ENCODE peak calls at places on chromosomes 6 and 20, in seven cellular contexts. D is left ventricle myocardium inferior, U is WERI-Rb-1, C is cardiac muscle cell, T is Peyer's patch, Q is mammary epithelial cell, A is ovary. Z is an unnamed sample.

GRCh38 chr6:11740875-11741274 is 37.7 kb downstream of the ADTRP start:
- DNase-seq in D (no peak), U (no peak), C (no peak), T (no peak), Q (no peak), A (no peak), Z (no peak)

GRCh38 chr6:26305097-26305841 is 59.7 kb upstream of the BTN3A2 start:
- DNase-seq in D (no peak), U (no peak), C (peak; percentile 46), T (peak; percentile 56), Q (peak; percentile 80), A (peak; percentile 77), Z (no peak)

GRCh38 chr6:28506807-28507475 is 8.7 kb downstream of the GPX6 start:
- DNase-seq in D (no peak), U (no peak), C (no peak), T (no peak), Q (no peak), A (no peak), Z (no peak)

GRCh38 chr20:8346898-8347297 is 214.8 kb downstream of the PLCB1 start:
- DNase-seq in D (no peak), U (no peak), C (no peak), T (no peak), Q (no peak), A (no peak), Z (no peak)

GRCh38 chr20:25287631-25288290 is 39.9 kb downstream of the PYGB start:
- DNase-seq in D (peak; percentile 6), U (no peak), C (no peak), T (no peak), Q (no peak), A (no peak), Z (no peak)

GRCh38 chr6:1313755-1314503 is 2.0 kb downstream of the FOXQ1 start:
- DNase-seq in D (no peak), U (peak; percentile 76), C (peak; percentile 56), T (no peak), Q (no peak), A (no peak), Z (no peak)

GRCh38 chr20:57309544-57310115 is 20.0 kb upstream of the SPO11 start:
- DNase-seq in D (no peak), U (no peak), C (no peak), T (no peak), Q (no peak), A (no peak), Z (no peak)

GRCh38 chr6:40755046-40755681 is 168.0 kb upstream of the LRFN2 start:
- DNase-seq in D (no peak), U (peak; percentile 93), C (peak; percentile 33), T (no peak), Q (no peak), A (no peak), Z (no peak)

GRCh38 chr6:135506270-135506997 is 8.9 kb upstream of the AHI1 start:
- DNase-seq in D (no peak), U (peak; percentile 13), C (peak; percentile 51), T (no peak), Q (peak; percentile 8), A (no peak), Z (no peak)

GRCh38 chr6:44074383-44075136 is 52.7 kb downstream of the MRPL14 start:
- DNase-seq in D (peak; percentile 84), U (peak; percentile 83), C (peak; percentile 89), T (peak; percentile 60), Q (peak; percentile 83), A (peak; percentile 60), Z (no peak)

GRCh38 chr6:111642463-111643158 is 36.9 kb upstream of the TRAF3IP2 start:
- DNase-seq in D (peak; percentile 65), U (peak; percentile 78), C (peak; percentile 81), T (no peak), Q (peak; percentile 65), A (no peak), Z (no peak)

GRCh38 chr6:64121166-64121565 is 485.6 kb downstream of the PHF3 start:
- DNase-seq in D (no peak), U (no peak), C (no peak), T (no peak), Q (no peak), A (no peak), Z (no peak)

GRCh38 chr20:53857723-53858236 is 212.6 kb downstream of the BCAS1 start:
- DNase-seq in D (no peak), U (peak; percentile 18), C (peak; percentile 39), T (no peak), Q (no peak), A (no peak), Z (no peak)
- H3K27ac ChIP-seq in D (peak overlapping the region; percentile 21), U (no peak overlapping the region), C (peak overlapping the region; percentile 10), T (no peak overlapping the region), Q (no peak overlapping the region), A (no peak overlapping the region), Z (no peak overlapping the region)

DNA sequence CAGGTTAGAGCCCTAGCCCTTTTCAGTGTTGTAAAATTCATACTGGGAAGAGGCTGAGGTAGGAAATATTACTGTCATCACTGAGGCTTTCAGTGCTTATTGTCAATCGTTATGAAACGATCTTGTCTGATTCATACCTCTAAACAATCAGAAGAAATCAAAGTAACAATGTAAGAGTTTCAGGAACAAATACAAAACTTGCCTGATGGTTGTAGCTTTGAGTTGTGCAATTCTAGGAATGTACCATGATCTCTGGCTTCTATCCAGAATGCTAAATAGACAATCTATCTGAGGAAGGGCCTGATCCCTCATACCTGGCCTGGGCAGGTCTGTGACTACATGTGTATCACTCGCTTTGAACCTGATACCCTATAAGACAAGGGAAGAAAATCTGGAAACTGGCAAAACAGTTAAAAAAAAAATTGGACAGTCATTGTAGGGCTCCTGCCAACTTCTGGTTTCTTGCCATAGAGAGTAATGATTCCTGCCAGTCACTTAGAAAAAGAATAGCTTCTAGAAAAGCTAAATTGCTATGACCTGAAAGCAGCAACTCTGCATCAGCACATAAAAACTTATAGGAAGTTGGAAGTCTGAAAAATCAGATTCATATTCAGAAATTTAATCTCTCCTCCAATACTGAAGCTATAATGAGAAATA is 234.7 kb downstream of the BTBD9 start:
- DNase-seq in D (no peak), U (no peak), C (no peak), T (no peak), Q (peak; percentile 87), A (no peak), Z (no peak)
- H3K4me3 ChIP-seq in D (no peak overlapping the region), U (no peak overlapping the region), C (no peak overlapping the region), T (no peak overlapping the region), Q (peak overlapping the region; percentile 17), A (no peak overlapping the region), Z (no peak overlapping the region)

GRCh38 chr6:62889240-62889639 is 322.0 kb upstream of the FKBP1C start:
- DNase-seq in D (no peak), U (no peak), C (no peak), T (no peak), Q (no peak), A (no peak), Z (no peak)

GRCh38 chr6:62891065-62891647 is 320.1 kb upstream of the FKBP1C start:
- DNase-seq in D (no peak), U (no peak), C (peak; percentile 41), T (no peak), Q (no peak), A (no peak), Z (no peak)
- TF ChIP-seq CTCF in D (no peak), U (no peak), C (peak; percentile 5), T (peak; percentile 15), Q (peak; percentile 23), A (no peak), Z (no peak)

GRCh38 chr6:167828325-167828956 is 1.7 kb downstream of the AFDN start:
- DNase-seq in D (no peak), U (no peak), C (no peak), T (no peak), Q (no peak), A (no peak), Z (no peak)
- H3K27ac ChIP-seq in D (peak overlapping the region; percentile 77), U (no peak overlapping the region), C (peak overlapping the region; percentile 68), T (no peak overlapping the region), Q (peak overlapping the region; percentile 86), A (no peak overlapping the region), Z (no peak overlapping the region)

GRCh38 chr6:36824262-36824661 is 15.0 kb downstream of the CPNE5 start:
- DNase-seq in D (no peak), U (no peak), C (no peak), T (no peak), Q (no peak), A (no peak), Z (no peak)

GRCh38 chr6:36825996-36826395 is 13.2 kb downstream of the CPNE5 start:
- DNase-seq in D (no peak), U (no peak), C (no peak), T (no peak), Q (no peak), A (no peak), Z (no peak)

GRCh38 chr6:36826520-36827227 is 12.6 kb downstream of the CPNE5 start:
- DNase-seq in D (no peak), U (no peak), C (no peak), T (no peak), Q (no peak), A (no peak), Z (no peak)

GRCh38 chr6:36823421-36824096 is 15.7 kb downstream of the CPNE5 start:
- DNase-seq in D (no peak), U (no peak), C (no peak), T (no peak), Q (no peak), A (no peak), Z (no peak)

DNA sequence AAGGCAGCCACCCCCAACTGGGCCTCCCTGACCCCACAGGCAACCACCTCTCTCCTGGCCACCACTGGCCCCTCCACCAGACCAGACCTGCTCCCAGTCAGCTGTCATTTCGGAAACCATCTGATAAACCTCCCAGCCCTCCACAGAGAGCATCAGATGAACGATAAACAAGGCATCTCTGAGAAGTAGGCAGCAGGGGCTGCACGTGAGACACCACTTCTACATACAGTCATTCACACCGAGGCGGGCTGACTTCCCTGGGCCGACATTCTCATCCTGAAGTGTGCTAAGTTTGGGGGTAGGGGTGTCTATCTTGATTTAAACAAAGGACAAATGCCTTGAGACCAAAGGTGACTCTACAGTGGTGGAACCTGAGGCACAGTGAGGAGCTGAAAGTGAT is 13.8 kb downstream of the CPNE5 start:
- DNase-seq in D (no peak), U (no peak), C (no peak), T (no peak), Q (no peak), A (no peak), Z (no peak)
- H3K4me3 ChIP-seq in D (no peak overlapping the region), U (no peak overlapping the region), C (no peak overlapping the region), T (no peak overlapping the region), Q (no peak overlapping the region), A (no peak overlapping the region), Z (no peak overlapping the region)

GRCh38 chr20:53929399-53929798 is 141.0 kb downstream of the BCAS1 start:
- DNase-seq in D (no peak), U (no peak), C (no peak), T (peak; percentile 11), Q (no peak), A (no peak), Z (no peak)

GRCh38 chr20:53925651-53926401 is 144.6 kb downstream of the BCAS1 start:
- DNase-seq in D (no peak), U (no peak), C (no peak), T (no peak), Q (no peak), A (no peak), Z (no peak)

GRCh38 chr20:53929974-53930650 is 140.3 kb downstream of the BCAS1 start:
- DNase-seq in D (no peak), U (no peak), C (no peak), T (no peak), Q (no peak), A (no peak), Z (no peak)

GRCh38 chr20:53926428-53927028 is 143.9 kb downstream of the BCAS1 start:
- DNase-seq in D (no peak), U (no peak), C (no peak), T (peak; percentile 65), Q (peak; percentile 99), A (no peak), Z (no peak)

GRCh38 chr20:53927990-53928389 is 142.4 kb downstream of the BCAS1 start:
- DNase-seq in D (no peak), U (no peak), C (no peak), T (peak; percentile 14), Q (no peak), A (no peak), Z (no peak)
- TF ChIP-seq CTCF in D (no peak), U (no peak), C (no peak), T (no peak), Q (no peak), A (no peak), Z (no peak)